ENCODE peak calls at places on chromosomes 6 and 20, in five cellular contexts. J is upper lobe of left lung, Z is A549, L is tibial artery, Q is SJSA1. X is an unnamed sample.

GRCh38 chr20:37958856-37959255 is 55.9 kb downstream of the VSTM2L start:
- DNase-seq in J (peak), Z (no peak), L (peak), Q (no peak), X (no peak)

GRCh38 chr20:13147971-13148370 is 73.1 kb upstream of the ISM1 start:
- DNase-seq in J (no peak), Z (no peak), L (no peak), Q (no peak), X (no peak)

GRCh38 chr20:58763076-58763475 is 70.5 kb downstream of the NPEPL1 start:
- DNase-seq in J (no peak), Z (no peak), L (no peak), Q (no peak), X (no peak)

GRCh38 chr6:111642463-111643158 is 36.9 kb upstream of the TRAF3IP2 start:
- DNase-seq in J (peak), Z (peak), L (peak), Q (peak), X (peak)

GRCh38 chr20:54920491-54920890 is 445.1 kb downstream of the DOK5 start:
- DNase-seq in J (no peak), Z (no peak), L (no peak), Q (no peak), X (no peak)

GRCh38 chr6:37339911-37340638 is 13.7 kb upstream of the RNF8 start:
- DNase-seq in J (no peak), Z (no peak), L (no peak), Q (no peak), X (no peak)

GRCh38 chr20:62273421-62273820 is 29.4 kb upstream of the ADRM1 start:
- DNase-seq in J (no peak), Z (no peak), L (no peak), Q (no peak), X (no peak)

GRCh38 chr20:50308166-50308512 is 117.5 kb downstream of the CEBPB start:
- DNase-seq in J (no peak), Z (no peak), L (no peak), Q (no peak), X (no peak)

GRCh38 chr6:26577720-26578072 is 19.1 kb upstream of the ABT1 start:
- DNase-seq in J (no peak), Z (no peak), L (no peak), Q (no peak), X (no peak)

GRCh38 chr6:24520929-24521546 is 26.3 kb downstream of the ALDH5A1 start:
- DNase-seq in J (peak), Z (peak), L (no peak), Q (peak), X (peak)

GRCh38 chr6:117345292-117345610 is 79.9 kb downstream of the VGLL2 start:
- DNase-seq in J (no peak), Z (no peak), L (no peak), Q (no peak), X (no peak)

GRCh38 chr6:147065786-147066185 is 138.4 kb upstream of the STXBP5 start:
- DNase-seq in J (no peak), Z (no peak), L (no peak), Q (no peak), X (no peak)

GRCh38 chr6:37056439-37057127 is 51.1 kb downstream of the FGD2 start:
- DNase-seq in J (no peak), Z (peak), L (no peak), Q (peak), X (no peak)

GRCh38 chr6:34475167-34476047 is 9.5 kb downstream of the PACSIN1 start:
- DNase-seq in J (no peak), Z (no peak), L (no peak), Q (no peak), X (no peak)

GRCh38 chr20:50304883-50305635 is 114.4 kb downstream of the CEBPB start:
- DNase-seq in J (peak), Z (no peak), L (peak), Q (peak), X (peak)

GRCh38 chr6:109770779-109771178 is 79.7 kb downstream of the FIG4 start:
- DNase-seq in J (no peak), Z (no peak), L (no peak), Q (no peak), X (no peak)

GRCh38 chr6:7241709-7242645 is 71.0 kb downstream of the SSR1 start:
- DNase-seq in J (peak), Z (no peak), L (no peak), Q (peak), X (no peak)

GRCh38 chr20:63873477-63873971 is 8.5 kb downstream of the TPD52L2 start:
- DNase-seq in J (peak), Z (peak), L (no peak), Q (no peak), X (no peak)

GRCh38 chr6:165729307-165729936 is 66.4 kb upstream of the PDE10A start:
- DNase-seq in J (no peak), Z (peak), L (no peak), Q (no peak), X (peak)

GRCh38 chr6:17418281-17419188 is 25.1 kb downstream of the CAP2 start:
- DNase-seq in J (no peak), Z (peak), L (no peak), Q (peak), X (no peak)
- H3K4me3 ChIP-seq in J (no peak), Z (peak), L (peak), Q (peak), X (no peak)

GRCh38 chr20:44414346-44414714 is 58.8 kb downstream of the HNF4A start:
- DNase-seq in J (no peak), Z (no peak), L (no peak), Q (no peak), X (no peak)

GRCh38 chr20:44412402-44413144 is 57.1 kb downstream of the HNF4A start:
- DNase-seq in J (no peak), Z (no peak), L (no peak), Q (no peak), X (no peak)

GRCh38 chr20:44416082-44416715 is 59.5 kb upstream of the TTPAL start:
- DNase-seq in J (no peak), Z (no peak), L (no peak), Q (no peak), X (no peak)

GRCh38 chr20:44413575-44414345 is 58.3 kb downstream of the HNF4A start:
- DNase-seq in J (no peak), Z (no peak), L (no peak), Q (no peak), X (no peak)

GRCh38 chr20:44414808-44415207 is 59.3 kb downstream of the HNF4A start:
- DNase-seq in J (no peak), Z (no peak), L (no peak), Q (no peak), X (no peak)
- H3K4me3 ChIP-seq in J (no peak), Z (no peak), L (no peak), Q (no peak), X (no peak)

GRCh38 chr6:152635949-152636674 is 1.1 kb downstream of the SYNE1 start:
- DNase-seq in J (peak), Z (no peak), L (no peak), Q (no peak), X (peak)
- H3K4me3 ChIP-seq in J (peak), Z (peak), L (peak), Q (peak), X (peak)

GRCh38 chr20:31968299-31969126 is 562 bp downstream of the XKR7 start:
- DNase-seq in J (peak), Z (peak), L (peak), Q (peak), X (peak)
- H3K4me3 ChIP-seq in J (peak), Z (no peak), L (no peak), Q (peak), X (no peak)

DNA sequence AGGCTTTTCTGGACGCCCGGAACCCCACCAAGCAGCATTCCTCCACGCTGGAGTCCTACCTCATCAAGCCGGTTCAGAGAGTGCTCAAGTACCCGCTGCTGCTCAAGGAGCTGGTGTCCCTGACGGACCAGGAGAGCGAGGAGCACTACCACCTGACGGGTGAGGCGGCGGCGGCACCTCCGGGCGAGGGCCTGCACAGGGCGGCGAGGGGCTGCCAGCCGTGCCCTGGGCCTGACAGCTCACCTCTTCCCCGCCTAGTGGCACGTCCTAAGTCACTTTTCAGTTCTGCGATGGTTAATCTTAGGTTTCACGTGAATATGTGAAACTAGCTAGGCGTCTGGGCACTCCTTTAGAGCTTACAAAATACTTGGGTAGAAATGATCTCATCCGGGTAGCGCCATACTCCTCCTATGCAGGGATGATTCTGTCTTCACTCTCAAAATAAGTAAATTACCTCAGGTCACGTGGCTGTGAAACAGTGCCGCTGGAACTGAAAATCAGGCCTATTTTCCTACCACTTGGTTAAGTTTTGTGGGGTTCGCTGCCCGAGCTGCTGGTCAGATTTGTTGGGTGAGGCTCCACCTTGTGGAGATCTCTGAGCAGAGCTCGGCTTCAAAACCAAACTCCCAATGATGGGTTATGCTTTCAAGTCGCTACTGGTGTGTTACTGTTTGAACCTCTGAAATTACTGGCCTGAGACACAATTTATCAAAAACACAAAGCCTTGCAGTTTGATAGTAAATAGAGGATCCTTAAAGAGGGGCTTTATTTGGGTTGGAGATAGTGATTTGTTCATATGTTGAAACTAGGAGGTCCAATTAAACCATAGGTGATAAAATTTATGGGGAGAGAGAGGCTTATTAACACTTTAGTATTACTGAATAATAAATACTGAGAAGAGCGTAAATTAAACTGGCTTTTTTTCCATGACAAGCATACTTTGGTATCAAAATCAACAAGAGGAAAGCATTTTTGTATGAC is 15.5 kb upstream of the CLDN20 start:
- DNase-seq in J (peak), Z (peak), L (no peak), Q (peak), X (no peak)
- H3K4me3 ChIP-seq in J (peak), Z (no peak), L (no peak), Q (no peak), X (no peak)

GRCh38 chr6:45445749-45446454 is 68.2 kb upstream of the SUPT3H start:
- DNase-seq in J (peak), Z (peak), L (peak), Q (peak), X (no peak)
- H3K4me3 ChIP-seq in J (no peak), Z (no peak), L (peak), Q (no peak), X (no peak)

DNA sequence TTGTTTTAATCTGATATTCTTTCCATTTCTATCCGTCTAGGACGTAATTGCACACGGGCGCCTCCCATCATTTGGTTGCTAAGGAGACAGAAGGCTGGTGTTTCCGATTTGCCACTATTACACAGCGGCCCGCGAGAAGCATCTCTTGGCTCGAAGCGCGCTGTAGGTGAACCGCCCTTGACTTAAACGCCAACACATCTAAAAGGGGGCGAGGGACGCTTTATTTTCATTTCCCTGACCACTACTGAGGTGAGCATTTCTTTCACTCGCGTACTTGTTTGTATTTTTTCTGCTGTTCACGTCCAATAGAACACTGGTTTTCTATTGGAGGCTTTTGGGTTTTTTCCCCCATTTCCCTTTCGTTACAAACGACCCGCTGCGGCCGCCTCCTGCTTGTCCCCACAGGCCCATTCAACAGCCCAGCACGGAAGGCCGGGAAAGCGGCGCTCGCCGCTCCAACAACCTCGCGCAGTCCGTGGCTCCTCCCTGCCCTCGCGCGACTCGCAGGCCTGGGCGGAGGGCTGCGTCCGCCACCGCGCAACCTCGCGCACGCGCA is 505 bp upstream of the WRNIP1 start:
- DNase-seq in J (peak), Z (peak), L (no peak), Q (no peak), X (peak)
- H3K4me3 ChIP-seq in J (peak), Z (peak), L (peak), Q (peak), X (peak)

GRCh38 chr20:11401988-11402387 is 515.7 kb upstream of the BTBD3 start:
- DNase-seq in J (no peak), Z (no peak), L (no peak), Q (no peak), X (no peak)
- H3K4me3 ChIP-seq in J (no peak), Z (peak), L (no peak), Q (no peak), X (no peak)

DNA sequence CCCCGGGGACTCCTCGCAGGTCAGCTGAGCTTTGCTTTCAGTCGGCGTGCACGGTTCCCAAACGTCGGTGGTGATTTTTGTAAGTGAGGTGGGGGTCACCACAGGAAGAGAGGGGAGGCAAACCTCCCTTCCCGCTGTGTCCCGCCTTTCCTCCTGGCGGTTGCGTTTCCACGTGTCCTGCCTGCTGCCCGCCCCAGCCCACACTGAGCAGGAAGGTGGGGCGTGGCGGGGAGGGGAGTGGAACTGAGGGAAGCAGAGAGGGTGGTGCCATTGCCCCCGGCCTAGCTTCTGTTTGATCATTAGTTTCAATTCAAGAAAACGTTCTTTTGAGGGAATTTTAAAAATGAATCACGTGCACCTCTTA is 30.1 kb upstream of the AFDN start:
- DNase-seq in J (no peak), Z (no peak), L (no peak), Q (no peak), X (no peak)
- H3K4me3 ChIP-seq in J (peak), Z (no peak), L (peak), Q (no peak), X (no peak)

X was measured in pancreas.